ENCODE peak calls at places on chromosome 5, in nine cellular contexts. N is glutamatergic neuron, D is pancreas, J is psoas muscle, I is AG04450, Y is D721Med, V is prostate gland, F is A549, G is PC-9. U is an unnamed sample.

GRCh38 chr5:73031839-73032238 is 76.0 kb downstream of the FCHO2 start:
- DNase-seq in V (no peak), I (peak; percentile 66), D (no peak), Y (no peak), G (no peak), N (no peak), J (peak; percentile 34), F (no peak), U (peak; percentile 81)

GRCh38 chr5:102916114-102916513 is 161.0 kb downstream of the PAM start:
- DNase-seq in F (no peak), N (no peak), D (no peak), Y (no peak), J (no peak), V (no peak), I (no peak), G (no peak), U (no peak)

GRCh38 chr5:153551537-153552079 is 61.1 kb downstream of the GRIA1 start:
- DNase-seq in J (no peak), D (no peak), N (no peak), G (peak; percentile 51), V (no peak), F (peak; percentile 61), Y (no peak), I (peak; percentile 80), U (peak; percentile 29)

GRCh38 chr5:177111720-177112394 is 21.7 kb upstream of the NSD1 start:
- DNase-seq in J (no peak), G (peak; percentile 67), V (no peak), N (peak; percentile 88), Y (peak; percentile 65), F (peak; percentile 51), D (no peak), I (no peak), U (peak; percentile 85)

GRCh38 chr5:93249651-93250289 is 331.2 kb downstream of the NR2F1-AS1 start:
- DNase-seq in I (no peak), G (peak; percentile 17), N (no peak), D (no peak), Y (no peak), F (no peak), J (no peak), V (no peak), U (peak; percentile 33)

GRCh38 chr5:141039517-141039916 is 11.7 kb upstream of the PCDHB1 start:
- DNase-seq in I (no peak), N (no peak), V (no peak), J (no peak), G (peak; percentile 23), Y (no peak), D (no peak), F (peak; percentile 35), U (no peak)

GRCh38 chr5:66554211-66554610 is 42.0 kb upstream of the MAST4 start:
- DNase-seq in I (no peak), G (no peak), N (no peak), Y (no peak), V (no peak), F (no peak), J (no peak), D (no peak), U (no peak)

GRCh38 chr5:132426525-132427138 is 57.1 kb downstream of the SLC22A5 start:
- DNase-seq in D (peak; percentile 70), V (no peak), N (peak; percentile 22), Y (no peak), F (peak; percentile 46), I (peak; percentile 80), J (peak; percentile 90), G (peak; percentile 78), U (peak; percentile 75)

GRCh38 chr5:145283101-145283500 is 552.0 kb downstream of the PRELID2 start:
- DNase-seq in V (no peak), D (no peak), F (no peak), J (no peak), Y (no peak), I (no peak), G (no peak), N (no peak), U (no peak)

GRCh38 chr5:6427689-6428088 is 21.0 kb upstream of the UBE2QL1 start:
- DNase-seq in I (no peak), N (no peak), Y (no peak), G (no peak), J (no peak), D (no peak), F (no peak), V (no peak), U (no peak)

GRCh38 chr5:107274576-107274975 is 396.2 kb downstream of the EFNA5 start:
- DNase-seq in D (no peak), I (no peak), N (no peak), J (no peak), V (no peak), G (no peak), Y (no peak), F (no peak), U (no peak)

GRCh38 chr5:74576941-74577456 is 63.5 kb downstream of the ENC1 start:
- DNase-seq in J (no peak), Y (no peak), G (peak; percentile 53), D (no peak), N (no peak), V (no peak), I (no peak), F (no peak), U (no peak)

GRCh38 chr5:146426853-146427618 is 20.1 kb upstream of the TCERG1 start:
- DNase-seq in Y (no peak), J (no peak), D (no peak), G (no peak), V (no peak), N (no peak), F (peak; percentile 34), I (no peak), U (no peak)

GRCh38 chr5:146426305-146426704 is 20.8 kb upstream of the TCERG1 start:
- DNase-seq in Y (no peak), V (no peak), J (no peak), D (no peak), I (no peak), F (no peak), G (no peak), N (no peak), U (no peak)

GRCh38 chr5:146427619-146427997 is 19.5 kb upstream of the TCERG1 start:
- DNase-seq in F (no peak), V (no peak), J (no peak), I (no peak), Y (no peak), D (no peak), G (no peak), N (no peak), U (no peak)

GRCh38 chr5:146425023-146425422 is 22.1 kb upstream of the TCERG1 start:
- DNase-seq in Y (no peak), G (no peak), I (no peak), D (no peak), J (no peak), N (no peak), V (no peak), F (no peak), U (no peak)

GRCh38 chr5:146428658-146429057 is 18.5 kb upstream of the TCERG1 start:
- DNase-seq in G (no peak), V (peak; percentile 85), D (no peak), F (no peak), N (no peak), I (no peak), Y (no peak), J (no peak), U (no peak)
- TF ChIP-seq CTCF in G (no peak), V (no peak), D (no peak), F (no peak), N (no peak), I (no peak), Y (no peak), J (no peak), U (no peak)

GRCh38 chr5:38546691-38547146 is 9.7 kb downstream of the LIFR start:
- DNase-seq in N (no peak), D (peak; percentile 31), J (no peak), I (no peak), G (no peak), Y (no peak), F (no peak), V (no peak), U (no peak)
- TF ChIP-seq CTCF in N (no peak), D (no peak), J (no peak), I (no peak), G (no peak), Y (no peak), F (no peak), V (no peak), U (no peak)

GRCh38 chr5:16774806-16775205 is 158.0 kb upstream of the RETREG1 start:
- DNase-seq in Y (no peak), G (no peak), D (no peak), N (no peak), F (no peak), I (peak; percentile 77), J (no peak), V (no peak), U (no peak)

GRCh38 chr5:16773990-16774389 is 157.2 kb upstream of the RETREG1 start:
- DNase-seq in D (peak; percentile 54), Y (no peak), V (no peak), G (no peak), I (no peak), N (no peak), J (no peak), F (peak; percentile 47), U (no peak)

GRCh38 chr5:16782227-16782626 is 153.9 kb downstream of the MYO10 start:
- DNase-seq in F (no peak), I (no peak), V (no peak), Y (no peak), D (no peak), G (no peak), J (no peak), N (no peak), U (no peak)

GRCh38 chr5:16777432-16777831 is 158.7 kb downstream of the MYO10 start:
- DNase-seq in J (no peak), I (no peak), N (no peak), F (no peak), G (no peak), Y (no peak), V (no peak), D (no peak), U (no peak)

GRCh38 chr5:16776611-16777251 is 159.4 kb downstream of the MYO10 start:
- DNase-seq in I (no peak), F (peak; percentile 54), N (no peak), D (no peak), G (no peak), V (peak; percentile 89), Y (no peak), J (peak; percentile 40), U (no peak)
- TF ChIP-seq CTCF in I (no peak), F (peak; percentile 20), N (peak; percentile 36), D (peak; percentile 17), G (no peak), V (peak; percentile 70), Y (peak; percentile 12), J (peak; percentile 49), U (no peak)

GRCh38 chr5:117881426-117882230 is 1106.7 kb downstream of the DTWD2 start:
- DNase-seq in N (peak; percentile 32), J (no peak), Y (no peak), V (no peak), D (no peak), F (no peak), I (no peak), G (no peak), U (no peak)

GRCh38 chr5:117877731-117878130 is 1110.6 kb downstream of the DTWD2 start:
- DNase-seq in G (no peak), J (no peak), N (no peak), D (no peak), I (no peak), Y (no peak), V (no peak), F (no peak), U (no peak)

DNA sequence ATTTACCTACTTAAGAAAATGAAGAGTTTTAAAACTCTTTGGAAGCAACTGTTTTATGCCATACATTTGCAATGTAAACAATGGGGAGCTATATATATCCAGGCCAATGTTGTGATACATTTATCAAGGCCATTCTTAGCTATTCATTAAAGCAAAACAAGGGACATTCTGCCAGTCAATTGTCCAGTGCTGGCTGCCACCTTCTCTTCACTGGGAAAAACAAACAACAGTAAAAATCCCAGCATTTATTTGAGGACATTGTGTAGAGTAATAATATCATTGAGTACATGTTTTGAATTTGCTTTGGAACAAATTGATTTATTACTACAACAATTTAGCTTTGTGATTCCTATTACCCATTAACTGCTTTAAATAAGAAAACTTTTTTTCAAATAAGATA is 1107.4 kb downstream of the DTWD2 start:
- DNase-seq in F (no peak), Y (no peak), I (no peak), G (no peak), J (no peak), D (no peak), N (no peak), V (peak; percentile 44), U (no peak)
- TF ChIP-seq CTCF in F (no peak), Y (no peak), I (no peak), G (no peak), J (no peak), D (no peak), N (no peak), V (no peak), U (no peak)